ENCODE peak calls at places on chromosomes 12 and 14, in eight cellular contexts. One of them, this sample, is unnamed.

GRCh38 chr12:101243074-101243473 is 33.0 kb upstream of the SLC5A8 start:
- DNase-seq in GM12878: no peak
- DNase-seq in SK-N-SH: no peak
- DNase-seq in esophagus muscularis mucosa: no peak
- DNase-seq in A549: no peak
- DNase-seq in stomach: no peak
- DNase-seq in tibial nerve: no peak
- DNase-seq in K562: no peak
- DNase-seq in this sample: no peak

GRCh38 chr14:89921896-89922548 is 32.5 kb downstream of the EFCAB11 start:
- DNase-seq in stomach: no peak
- DNase-seq in tibial nerve: no peak
- DNase-seq in SK-N-SH: no peak
- DNase-seq in GM12878: no peak
- DNase-seq in A549: no peak
- DNase-seq in K562: no peak
- DNase-seq in esophagus muscularis mucosa: no peak
- DNase-seq in this sample: no peak

GRCh38 chr12:113048716-113049127 is 7.8 kb upstream of the DTX1 start:
- DNase-seq in K562: peak
- DNase-seq in esophagus muscularis mucosa: no peak
- DNase-seq in SK-N-SH: peak
- DNase-seq in stomach: peak
- DNase-seq in A549: peak
- DNase-seq in GM12878: no peak
- DNase-seq in tibial nerve: peak
- DNase-seq in this sample: no peak

GRCh38 chr14:76123426-76124095 is 28.2 kb upstream of the GPATCH2L start:
- DNase-seq in esophagus muscularis mucosa: no peak
- DNase-seq in tibial nerve: no peak
- DNase-seq in stomach: no peak
- DNase-seq in A549: no peak
- DNase-seq in SK-N-SH: no peak
- DNase-seq in GM12878: no peak
- DNase-seq in K562: no peak
- DNase-seq in this sample: no peak

GRCh38 chr12:15782667-15783066 is 6.5 kb downstream of the EPS8 start:
- DNase-seq in A549: no peak
- DNase-seq in SK-N-SH: no peak
- DNase-seq in GM12878: no peak
- DNase-seq in esophagus muscularis mucosa: no peak
- DNase-seq in tibial nerve: no peak
- DNase-seq in stomach: no peak
- DNase-seq in K562: no peak
- DNase-seq in this sample: no peak

GRCh38 chr14:104550340-104550848 is 29.2 kb upstream of the C14orf180 start:
- DNase-seq in esophagus muscularis mucosa: no peak
- DNase-seq in A549: no peak
- DNase-seq in GM12878: no peak
- DNase-seq in stomach: no peak
- DNase-seq in SK-N-SH: peak
- DNase-seq in tibial nerve: no peak
- DNase-seq in K562: no peak
- DNase-seq in this sample: no peak

GRCh38 chr14:62313228-62313627 is 551.0 kb downstream of the SNAPC1 start:
- DNase-seq in SK-N-SH: no peak
- DNase-seq in esophagus muscularis mucosa: no peak
- DNase-seq in A549: no peak
- DNase-seq in stomach: no peak
- DNase-seq in GM12878: no peak
- DNase-seq in tibial nerve: no peak
- DNase-seq in K562: no peak
- DNase-seq in this sample: no peak

GRCh38 chr12:5230151-5230550 is 186.5 kb downstream of the KCNA5 start:
- DNase-seq in A549: no peak
- DNase-seq in GM12878: no peak
- DNase-seq in SK-N-SH: no peak
- DNase-seq in tibial nerve: no peak
- DNase-seq in stomach: no peak
- DNase-seq in K562: no peak
- DNase-seq in esophagus muscularis mucosa: no peak
- DNase-seq in this sample: no peak

GRCh38 chr12:100956311-100956852 is 161.8 kb downstream of the ANO4 start:
- DNase-seq in A549: no peak
- DNase-seq in esophagus muscularis mucosa: no peak
- DNase-seq in stomach: no peak
- DNase-seq in SK-N-SH: no peak
- DNase-seq in GM12878: no peak
- DNase-seq in K562: no peak
- DNase-seq in tibial nerve: no peak
- DNase-seq in this sample: no peak

GRCh38 chr14:99441918-99442317 is 38.7 kb downstream of the SETD3 start:
- DNase-seq in GM12878: no peak
- DNase-seq in tibial nerve: no peak
- DNase-seq in A549: no peak
- DNase-seq in stomach: no peak
- DNase-seq in esophagus muscularis mucosa: no peak
- DNase-seq in SK-N-SH: no peak
- DNase-seq in K562: no peak
- DNase-seq in this sample: no peak

GRCh38 chr12:3755898-3756297 is 3.0 kb upstream of the CRACR2A start:
- DNase-seq in A549: no peak
- DNase-seq in SK-N-SH: no peak
- DNase-seq in GM12878: no peak
- DNase-seq in K562: no peak
- DNase-seq in tibial nerve: no peak
- DNase-seq in stomach: no peak
- DNase-seq in esophagus muscularis mucosa: peak
- DNase-seq in this sample: no peak

GRCh38 chr14:36365766-36366165 is 45.3 kb upstream of the MBIP start:
- DNase-seq in stomach: no peak
- DNase-seq in esophagus muscularis mucosa: peak
- DNase-seq in GM12878: no peak
- DNase-seq in A549: no peak
- DNase-seq in K562: no peak
- DNase-seq in SK-N-SH: no peak
- DNase-seq in tibial nerve: no peak
- DNase-seq in this sample: no peak

GRCh38 chr14:105075364-105076295 is 10.4 kb upstream of the GPR132 start:
- DNase-seq in K562: peak
- DNase-seq in stomach: no peak
- DNase-seq in A549: no peak
- DNase-seq in GM12878: no peak
- DNase-seq in tibial nerve: no peak
- DNase-seq in SK-N-SH: peak
- DNase-seq in esophagus muscularis mucosa: no peak
- DNase-seq in this sample: peak

GRCh38 chr12:77724367-77724957 is 106.2 kb upstream of the NAV3 start:
- DNase-seq in esophagus muscularis mucosa: no peak
- DNase-seq in GM12878: no peak
- DNase-seq in tibial nerve: no peak
- DNase-seq in A549: no peak
- DNase-seq in stomach: no peak
- DNase-seq in K562: no peak
- DNase-seq in SK-N-SH: no peak
- DNase-seq in this sample: no peak

GRCh38 chr14:95121911-95122696 is 35.2 kb downstream of the DICER1 start:
- DNase-seq in K562: no peak
- DNase-seq in tibial nerve: no peak
- DNase-seq in esophagus muscularis mucosa: no peak
- DNase-seq in A549: no peak
- DNase-seq in SK-N-SH: no peak
- DNase-seq in stomach: no peak
- DNase-seq in GM12878: no peak
- DNase-seq in this sample: no peak

GRCh38 chr12:76518699-76519098 is 40.9 kb downstream of the OSBPL8 start:
- DNase-seq in GM12878: no peak
- DNase-seq in stomach: no peak
- DNase-seq in A549: no peak
- DNase-seq in K562: no peak
- DNase-seq in tibial nerve: no peak
- DNase-seq in esophagus muscularis mucosa: no peak
- DNase-seq in SK-N-SH: no peak
- DNase-seq in this sample: no peak

GRCh38 chr12:76520348-76520747 is 39.2 kb downstream of the OSBPL8 start:
- DNase-seq in tibial nerve: no peak
- DNase-seq in esophagus muscularis mucosa: no peak
- DNase-seq in K562: no peak
- DNase-seq in A549: no peak
- DNase-seq in GM12878: no peak
- DNase-seq in SK-N-SH: no peak
- DNase-seq in stomach: no peak
- DNase-seq in this sample: no peak

GRCh38 chr12:76519538-76519937 is 40.0 kb downstream of the OSBPL8 start:
- DNase-seq in K562: no peak
- DNase-seq in esophagus muscularis mucosa: no peak
- DNase-seq in stomach: no peak
- DNase-seq in SK-N-SH: no peak
- DNase-seq in GM12878: no peak
- DNase-seq in A549: no peak
- DNase-seq in tibial nerve: no peak
- DNase-seq in this sample: no peak

DNA sequence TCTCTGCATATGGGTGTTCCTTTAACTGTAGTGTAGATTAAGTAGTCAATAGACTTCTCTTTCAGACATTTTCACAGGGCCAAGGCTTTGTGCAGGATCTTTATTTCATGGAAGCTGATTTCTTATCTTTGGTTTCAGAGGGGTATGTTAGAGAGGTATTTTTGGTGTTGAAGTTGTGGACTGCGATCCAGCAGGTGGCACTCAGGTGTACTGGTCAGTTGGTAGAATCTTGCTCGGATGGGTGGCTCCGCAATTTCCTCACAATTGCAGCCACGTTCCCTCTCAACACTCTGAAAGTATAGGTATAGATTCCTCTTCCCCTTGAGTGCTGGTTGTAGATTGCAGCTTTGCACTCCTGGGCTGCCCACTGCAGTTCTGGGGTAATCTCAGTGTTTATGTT is 44.3 kb downstream of the OSBPL8 start:
- DNase-seq in stomach: no peak
- DNase-seq in SK-N-SH: no peak
- DNase-seq in GM12878: no peak
- DNase-seq in tibial nerve: no peak
- DNase-seq in esophagus muscularis mucosa: no peak
- DNase-seq in K562: no peak
- DNase-seq in A549: no peak
- DNase-seq in this sample: no peak
- TF ChIP-seq EP300 in stomach: no peak
- TF ChIP-seq EP300 in SK-N-SH: no peak
- TF ChIP-seq EP300 in GM12878: no peak
- TF ChIP-seq EP300 in tibial nerve: no peak
- TF ChIP-seq EP300 in esophagus muscularis mucosa: no peak
- TF ChIP-seq EP300 in K562: no peak
- TF ChIP-seq EP300 in A549: no peak
- TF ChIP-seq EP300 in this sample: no peak

GRCh38 chr14:81441626-81442134 is 41.6 kb upstream of the STON2 start:
- DNase-seq in esophagus muscularis mucosa: no peak
- DNase-seq in GM12878: no peak
- DNase-seq in stomach: no peak
- DNase-seq in SK-N-SH: no peak
- DNase-seq in K562: no peak
- DNase-seq in A549: no peak
- DNase-seq in tibial nerve: no peak
- DNase-seq in this sample: no peak
- TF ChIP-seq EP300 in esophagus muscularis mucosa: no peak
- TF ChIP-seq EP300 in GM12878: no peak
- TF ChIP-seq EP300 in stomach: no peak
- TF ChIP-seq EP300 in SK-N-SH: no peak
- TF ChIP-seq EP300 in K562: no peak
- TF ChIP-seq EP300 in A549: no peak
- TF ChIP-seq EP300 in tibial nerve: no peak
- TF ChIP-seq EP300 in this sample: no peak

GRCh38 chr12:74370608-74371216 is 166.9 kb upstream of the ATXN7L3B start:
- DNase-seq in tibial nerve: no peak
- DNase-seq in esophagus muscularis mucosa: no peak
- DNase-seq in K562: no peak
- DNase-seq in SK-N-SH: no peak
- DNase-seq in stomach: no peak
- DNase-seq in A549: no peak
- DNase-seq in GM12878: no peak
- DNase-seq in this sample: no peak

GRCh38 chr12:74365178-74365964 is 172.3 kb upstream of the ATXN7L3B start:
- DNase-seq in A549: no peak
- DNase-seq in GM12878: no peak
- DNase-seq in tibial nerve: no peak
- DNase-seq in SK-N-SH: peak
- DNase-seq in K562: peak
- DNase-seq in stomach: no peak
- DNase-seq in esophagus muscularis mucosa: no peak
- DNase-seq in this sample: peak
- TF ChIP-seq EP300 in A549: no peak
- TF ChIP-seq EP300 in GM12878: no peak
- TF ChIP-seq EP300 in tibial nerve: no peak
- TF ChIP-seq EP300 in SK-N-SH: no peak
- TF ChIP-seq EP300 in K562: no peak
- TF ChIP-seq EP300 in stomach: no peak
- TF ChIP-seq EP300 in esophagus muscularis mucosa: no peak
- TF ChIP-seq EP300 in this sample: no peak

GRCh38 chr14:52329678-52330376 is 15.7 kb downstream of the PTGER2 start:
- DNase-seq in GM12878: no peak
- DNase-seq in tibial nerve: no peak
- DNase-seq in SK-N-SH: no peak
- DNase-seq in A549: no peak
- DNase-seq in K562: no peak
- DNase-seq in esophagus muscularis mucosa: no peak
- DNase-seq in stomach: no peak
- DNase-seq in this sample: no peak

GRCh38 chr14:52327374-52328226 is 13.5 kb downstream of the PTGER2 start:
- DNase-seq in A549: no peak
- DNase-seq in stomach: no peak
- DNase-seq in GM12878: no peak
- DNase-seq in tibial nerve: no peak
- DNase-seq in SK-N-SH: no peak
- DNase-seq in K562: no peak
- DNase-seq in esophagus muscularis mucosa: no peak
- DNase-seq in this sample: no peak

GRCh38 chr14:52325632-52326031 is 11.5 kb downstream of the PTGER2 start:
- DNase-seq in SK-N-SH: no peak
- DNase-seq in tibial nerve: no peak
- DNase-seq in GM12878: no peak
- DNase-seq in K562: no peak
- DNase-seq in esophagus muscularis mucosa: no peak
- DNase-seq in A549: no peak
- DNase-seq in stomach: no peak
- DNase-seq in this sample: no peak

GRCh38 chr14:52328286-52328685 is 14.2 kb downstream of the PTGER2 start:
- DNase-seq in K562: no peak
- DNase-seq in GM12878: no peak
- DNase-seq in A549: peak
- DNase-seq in tibial nerve: no peak
- DNase-seq in stomach: no peak
- DNase-seq in SK-N-SH: no peak
- DNase-seq in esophagus muscularis mucosa: no peak
- DNase-seq in this sample: no peak

DNA sequence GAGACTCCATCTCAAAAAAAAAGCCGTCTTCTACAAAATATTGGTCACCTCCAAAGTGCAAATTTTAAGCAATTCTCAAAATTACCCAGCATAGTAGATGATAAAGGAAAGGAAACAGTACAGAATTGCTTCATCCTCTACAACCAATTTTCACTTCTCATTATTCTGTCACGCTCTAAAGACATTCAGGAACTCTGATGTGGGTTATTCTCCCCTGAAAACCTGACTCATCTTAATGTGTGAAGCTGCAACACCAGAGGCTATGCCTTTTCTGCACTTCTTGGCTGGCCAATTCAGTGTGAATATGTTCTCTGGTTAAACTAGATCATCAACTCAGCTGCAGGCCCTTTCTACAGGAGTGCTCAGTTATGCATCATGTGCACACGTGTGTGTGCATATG is 11.0 kb downstream of the PTGER2 start:
- DNase-seq in SK-N-SH: no peak
- DNase-seq in stomach: no peak
- DNase-seq in tibial nerve: no peak
- DNase-seq in A549: no peak
- DNase-seq in GM12878: peak
- DNase-seq in K562: no peak
- DNase-seq in esophagus muscularis mucosa: no peak
- DNase-seq in this sample: no peak
- TF ChIP-seq EP300 in SK-N-SH: no peak
- TF ChIP-seq EP300 in stomach: no peak
- TF ChIP-seq EP300 in tibial nerve: no peak
- TF ChIP-seq EP300 in A549: no peak
- TF ChIP-seq EP300 in GM12878: peak
- TF ChIP-seq EP300 in K562: no peak
- TF ChIP-seq EP300 in esophagus muscularis mucosa: no peak
- TF ChIP-seq EP300 in this sample: no peak

This sample was measured in ovary.